ENCODE peak calls at places on chromosome 6, in six cellular contexts. One of them, this sample, is unnamed.
A peak's percentile ranks its signal among the peaks of the same experiment; 100 is the strongest.

GRCh38 chr6:129680633-129681032 is 29.3 kb downstream of the ARHGAP18 start:
- DNase-seq in HCT116: no peak
- DNase-seq in endothelial cell of umbilical vein: no peak
- DNase-seq in esophagus squamous epithelium: no peak
- DNase-seq in stomach: no peak
- DNase-seq in HepG2: no peak
- DNase-seq in this sample: no peak

GRCh38 chr6:56772737-56773184 is 130.1 kb upstream of the DST start:
- DNase-seq in HCT116: no peak
- DNase-seq in endothelial cell of umbilical vein: peak; percentile 56
- DNase-seq in esophagus squamous epithelium: no peak
- DNase-seq in stomach: no peak
- DNase-seq in HepG2: no peak
- DNase-seq in this sample: no peak

GRCh38 chr6:72953901-72954494 is 271.3 kb downstream of the KHDC1L start:
- DNase-seq in HCT116: no peak
- DNase-seq in endothelial cell of umbilical vein: peak; percentile 66
- DNase-seq in esophagus squamous epithelium: no peak
- DNase-seq in stomach: no peak
- DNase-seq in HepG2: no peak
- DNase-seq in this sample: no peak

GRCh38 chr6:52416629-52417151 is 3.5 kb upstream of the EFHC1 start:
- DNase-seq in HCT116: peak; percentile 77
- DNase-seq in endothelial cell of umbilical vein: peak; percentile 79
- DNase-seq in esophagus squamous epithelium: no peak
- DNase-seq in stomach: no peak
- DNase-seq in HepG2: peak; percentile 84
- DNase-seq in this sample: peak; percentile 57

GRCh38 chr6:26327450-26328264 is 37.3 kb upstream of the BTN3A2 start:
- DNase-seq in HCT116: peak; percentile 89
- DNase-seq in endothelial cell of umbilical vein: peak; percentile 88
- DNase-seq in esophagus squamous epithelium: no peak
- DNase-seq in stomach: no peak
- DNase-seq in HepG2: peak; percentile 88
- DNase-seq in this sample: no peak

GRCh38 chr6:39260953-39261352 is 31.7 kb upstream of the KCNK5 start:
- DNase-seq in HCT116: no peak
- DNase-seq in endothelial cell of umbilical vein: no peak
- DNase-seq in esophagus squamous epithelium: no peak
- DNase-seq in stomach: no peak
- DNase-seq in HepG2: no peak
- DNase-seq in this sample: no peak

GRCh38 chr6:71585472-71585871 is 296.9 kb downstream of the OGFRL1 start:
- DNase-seq in HCT116: no peak
- DNase-seq in endothelial cell of umbilical vein: no peak
- DNase-seq in esophagus squamous epithelium: no peak
- DNase-seq in stomach: no peak
- DNase-seq in HepG2: no peak
- DNase-seq in this sample: no peak

GRCh38 chr6:15763364-15763763 is 100.5 kb upstream of the DTNBP1 start:
- DNase-seq in HCT116: no peak
- DNase-seq in endothelial cell of umbilical vein: no peak
- DNase-seq in esophagus squamous epithelium: no peak
- DNase-seq in stomach: no peak
- DNase-seq in HepG2: no peak
- DNase-seq in this sample: no peak

GRCh38 chr6:108757357-108757756 is 90.9 kb upstream of the ARMC2 start:
- DNase-seq in HCT116: no peak
- DNase-seq in endothelial cell of umbilical vein: no peak
- DNase-seq in esophagus squamous epithelium: no peak
- DNase-seq in stomach: no peak
- DNase-seq in HepG2: no peak
- DNase-seq in this sample: no peak

GRCh38 chr6:77123527-77123926 is 339.8 kb downstream of the HTR1B start:
- DNase-seq in HCT116: no peak
- DNase-seq in endothelial cell of umbilical vein: no peak
- DNase-seq in esophagus squamous epithelium: no peak
- DNase-seq in stomach: no peak
- DNase-seq in HepG2: no peak
- DNase-seq in this sample: no peak

GRCh38 chr6:138996524-138996923 is 8.5 kb upstream of the REPS1 start:
- DNase-seq in HCT116: no peak
- DNase-seq in endothelial cell of umbilical vein: no peak
- DNase-seq in esophagus squamous epithelium: no peak
- DNase-seq in stomach: no peak
- DNase-seq in HepG2: no peak
- DNase-seq in this sample: no peak

GRCh38 chr6:5274231-5274630 is 12.9 kb downstream of the FARS2 start:
- DNase-seq in HCT116: no peak
- DNase-seq in endothelial cell of umbilical vein: no peak
- DNase-seq in esophagus squamous epithelium: no peak
- DNase-seq in stomach: no peak
- DNase-seq in HepG2: no peak
- DNase-seq in this sample: no peak

GRCh38 chr6:79546186-79546585 is 9.0 kb upstream of the LCA5 start:
- DNase-seq in HCT116: no peak
- DNase-seq in endothelial cell of umbilical vein: peak; percentile 44
- DNase-seq in esophagus squamous epithelium: no peak
- DNase-seq in stomach: no peak
- DNase-seq in HepG2: no peak
- DNase-seq in this sample: no peak

GRCh38 chr6:16163535-16164300 is 34.8 kb downstream of the MYLIP start:
- DNase-seq in HCT116: no peak
- DNase-seq in endothelial cell of umbilical vein: peak; percentile 41
- DNase-seq in esophagus squamous epithelium: no peak
- DNase-seq in stomach: no peak
- DNase-seq in HepG2: no peak
- DNase-seq in this sample: peak; percentile 30

GRCh38 chr6:161010418-161010817 is 18.8 kb downstream of the MAP3K4 start:
- DNase-seq in HCT116: no peak
- DNase-seq in endothelial cell of umbilical vein: no peak
- DNase-seq in esophagus squamous epithelium: no peak
- DNase-seq in stomach: no peak
- DNase-seq in HepG2: no peak
- DNase-seq in this sample: peak; percentile 37

GRCh38 chr6:139165324-139165723 is 30.4 kb downstream of the HECA start:
- DNase-seq in HCT116: no peak
- DNase-seq in endothelial cell of umbilical vein: no peak
- DNase-seq in esophagus squamous epithelium: no peak
- DNase-seq in stomach: no peak
- DNase-seq in HepG2: no peak
- DNase-seq in this sample: no peak

GRCh38 chr6:125392682-125393081 is 90.9 kb upstream of the HDDC2 start:
- DNase-seq in HCT116: no peak
- DNase-seq in endothelial cell of umbilical vein: no peak
- DNase-seq in esophagus squamous epithelium: no peak
- DNase-seq in stomach: no peak
- DNase-seq in HepG2: no peak
- DNase-seq in this sample: no peak

GRCh38 chr6:30730611-30731435 is 10.7 kb downstream of the TUBB start:
- DNase-seq in HCT116: peak; percentile 77
- DNase-seq in endothelial cell of umbilical vein: peak; percentile 83
- DNase-seq in esophagus squamous epithelium: no peak
- DNase-seq in stomach: peak; percentile 91
- DNase-seq in HepG2: peak; percentile 67
- DNase-seq in this sample: peak; percentile 90

GRCh38 chr6:142482249-142482648 is 180.4 kb downstream of the ADGRG6 start:
- DNase-seq in HCT116: no peak
- DNase-seq in endothelial cell of umbilical vein: no peak
- DNase-seq in esophagus squamous epithelium: no peak
- DNase-seq in stomach: no peak
- DNase-seq in HepG2: no peak
- DNase-seq in this sample: no peak

GRCh38 chr6:142474446-142475289 is 172.9 kb downstream of the ADGRG6 start:
- DNase-seq in HCT116: peak; percentile 77
- DNase-seq in endothelial cell of umbilical vein: peak; percentile 71
- DNase-seq in esophagus squamous epithelium: no peak
- DNase-seq in stomach: peak; percentile 31
- DNase-seq in HepG2: peak; percentile 63
- DNase-seq in this sample: peak; percentile 56

GRCh38 chr6:142481466-142481865 is 179.7 kb downstream of the ADGRG6 start:
- DNase-seq in HCT116: no peak
- DNase-seq in endothelial cell of umbilical vein: no peak
- DNase-seq in esophagus squamous epithelium: no peak
- DNase-seq in stomach: no peak
- DNase-seq in HepG2: no peak
- DNase-seq in this sample: no peak

GRCh38 chr6:142478117-142478516 is 176.3 kb downstream of the ADGRG6 start:
- DNase-seq in HCT116: peak; percentile 48
- DNase-seq in endothelial cell of umbilical vein: no peak
- DNase-seq in esophagus squamous epithelium: no peak
- DNase-seq in stomach: no peak
- DNase-seq in HepG2: peak; percentile 46
- DNase-seq in this sample: peak; percentile 17

GRCh38 chr6:142476446-142476845 is 174.6 kb downstream of the ADGRG6 start:
- DNase-seq in HCT116: no peak
- DNase-seq in endothelial cell of umbilical vein: no peak
- DNase-seq in esophagus squamous epithelium: no peak
- DNase-seq in stomach: no peak
- DNase-seq in HepG2: no peak
- DNase-seq in this sample: no peak
- H3K27ac ChIP-seq in HCT116: no peak overlapping the region
- H3K27ac ChIP-seq in endothelial cell of umbilical vein: no peak overlapping the region
- H3K27ac ChIP-seq in esophagus squamous epithelium: no peak overlapping the region
- H3K27ac ChIP-seq in stomach: no peak overlapping the region
- H3K27ac ChIP-seq in HepG2: no peak overlapping the region
- H3K27ac ChIP-seq in this sample: no peak overlapping the region

GRCh38 chr6:2102316-2102883 is 143.0 kb downstream of the GMDS start:
- DNase-seq in HCT116: no peak
- DNase-seq in endothelial cell of umbilical vein: peak; percentile 80
- DNase-seq in esophagus squamous epithelium: no peak
- DNase-seq in stomach: no peak
- DNase-seq in HepG2: no peak
- DNase-seq in this sample: no peak

GRCh38 chr6:2102966-2103365 is 142.4 kb downstream of the GMDS start:
- DNase-seq in HCT116: no peak
- DNase-seq in endothelial cell of umbilical vein: peak; percentile 69
- DNase-seq in esophagus squamous epithelium: no peak
- DNase-seq in stomach: no peak
- DNase-seq in HepG2: no peak
- DNase-seq in this sample: no peak

GRCh38 chr6:2103644-2104523 is 141.5 kb downstream of the GMDS start:
- DNase-seq in HCT116: peak; percentile 19
- DNase-seq in endothelial cell of umbilical vein: peak; percentile 84
- DNase-seq in esophagus squamous epithelium: no peak
- DNase-seq in stomach: no peak
- DNase-seq in HepG2: peak; percentile 43
- DNase-seq in this sample: peak; percentile 45

GRCh38 chr6:2101213-2101612 is 144.2 kb downstream of the GMDS start:
- DNase-seq in HCT116: no peak
- DNase-seq in endothelial cell of umbilical vein: no peak
- DNase-seq in esophagus squamous epithelium: no peak
- DNase-seq in stomach: no peak
- DNase-seq in HepG2: no peak
- DNase-seq in this sample: no peak

GRCh38 chr6:2104524-2104880 is 140.9 kb downstream of the GMDS start:
- DNase-seq in HCT116: no peak
- DNase-seq in endothelial cell of umbilical vein: no peak
- DNase-seq in esophagus squamous epithelium: no peak
- DNase-seq in stomach: no peak
- DNase-seq in HepG2: no peak
- DNase-seq in this sample: no peak
- TF ChIP-seq CTCF in HCT116: no peak
- TF ChIP-seq CTCF in endothelial cell of umbilical vein: no peak
- TF ChIP-seq CTCF in esophagus squamous epithelium: no peak
- TF ChIP-seq CTCF in stomach: no peak
- TF ChIP-seq CTCF in HepG2: no peak
- TF ChIP-seq CTCF in this sample: peak; percentile 9

DNA sequence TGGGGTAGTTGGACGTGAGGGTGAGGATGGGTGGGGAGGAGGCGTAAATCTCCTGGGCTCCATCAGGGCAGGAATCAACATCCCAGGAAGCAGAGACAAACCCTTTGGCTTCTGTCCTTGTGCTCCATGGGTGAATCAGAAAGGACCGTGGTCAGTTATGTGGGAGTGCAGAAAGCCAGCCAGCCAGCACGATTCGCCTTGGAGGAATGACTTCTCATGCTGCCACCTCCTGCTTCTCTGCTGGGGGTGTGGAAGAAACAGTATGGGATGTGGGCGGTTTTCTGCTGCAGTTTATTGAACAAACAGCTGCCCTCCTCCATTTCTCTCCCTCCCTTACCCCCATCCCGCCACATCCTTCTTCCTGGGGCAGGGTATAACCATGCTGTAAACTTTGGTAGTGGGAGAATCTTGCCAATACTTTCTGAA is 214.5 kb downstream of the SOX4 start:
- DNase-seq in HCT116: no peak
- DNase-seq in endothelial cell of umbilical vein: no peak
- DNase-seq in esophagus squamous epithelium: no peak
- DNase-seq in stomach: no peak
- DNase-seq in HepG2: no peak
- DNase-seq in this sample: no peak
- H3K27ac ChIP-seq in HCT116: no peak overlapping the region
- H3K27ac ChIP-seq in endothelial cell of umbilical vein: no peak overlapping the region
- H3K27ac ChIP-seq in esophagus squamous epithelium: peak overlapping the region; percentile 82
- H3K27ac ChIP-seq in stomach: peak overlapping the region; percentile 67
- H3K27ac ChIP-seq in HepG2: no peak overlapping the region
- H3K27ac ChIP-seq in this sample: peak overlapping the region; percentile 62

GRCh38 chr6:95866732-95867131 is 149.0 kb upstream of the FUT9 start:
- DNase-seq in HCT116: peak; percentile 18
- DNase-seq in endothelial cell of umbilical vein: no peak
- DNase-seq in esophagus squamous epithelium: no peak
- DNase-seq in stomach: peak; percentile 41
- DNase-seq in HepG2: peak; percentile 41
- DNase-seq in this sample: peak; percentile 2
- TF ChIP-seq CTCF in HCT116: peak; percentile 42
- TF ChIP-seq CTCF in endothelial cell of umbilical vein: no peak
- TF ChIP-seq CTCF in esophagus squamous epithelium: no peak
- TF ChIP-seq CTCF in stomach: no peak
- TF ChIP-seq CTCF in HepG2: peak; percentile 79
- TF ChIP-seq CTCF in this sample: peak; percentile 25